ENCODE peak calls at places on chromosomes 16 and 17, in seven cellular contexts. W, B, M, N, A, F and Q are unnamed samples.

GRCh38 chr16:81601008-81601428 is 156.4 kb downstream of the CMIP start:
- DNase-seq in W (no peak), B (peak), M (no peak), N (no peak), A (no peak), F (no peak), Q (no peak)

GRCh38 chr17:68738044-68738443 is 136.9 kb upstream of the FAM20A start:
- DNase-seq in W (no peak), B (no peak), M (no peak), N (no peak), A (no peak), F (no peak), Q (no peak)

GRCh38 chr17:7841309-7841621 is 7.2 kb downstream of the KDM6B start:
- DNase-seq in W (no peak), B (no peak), M (no peak), N (no peak), A (no peak), F (no peak), Q (no peak)

GRCh38 chr17:82933006-82933310 is 93.1 kb upstream of the ZNF750 start:
- DNase-seq in W (no peak), B (no peak), M (no peak), N (no peak), A (no peak), F (no peak), Q (no peak)

GRCh38 chr17:61361084-61361483 is 38.6 kb upstream of the TBX2 start:
- DNase-seq in W (no peak), B (peak), M (no peak), N (no peak), A (no peak), F (peak), Q (peak)

GRCh38 chr16:8561496-8561895 is 28.8 kb downstream of the TMEM114 start:
- DNase-seq in W (no peak), B (no peak), M (no peak), N (no peak), A (no peak), F (no peak), Q (no peak)

GRCh38 chr16:20811889-20812439 is 5.6 kb downstream of the REXO5 start:
- DNase-seq in W (no peak), B (no peak), M (no peak), N (no peak), A (no peak), F (no peak), Q (no peak)

GRCh38 chr16:84156342-84156784 is 11.3 kb downstream of the DNAAF1 start:
- DNase-seq in W (no peak), B (peak), M (no peak), N (no peak), A (no peak), F (no peak), Q (no peak)

GRCh38 chr17:62705781-62706597 is 78.5 kb downstream of the MRC2 start:
- DNase-seq in W (no peak), B (peak), M (no peak), N (peak), A (no peak), F (no peak), Q (no peak)

GRCh38 chr16:57245472-57246113 is 534 bp downstream of the ARL2BP start:
- DNase-seq in W (peak), B (peak), M (no peak), N (no peak), A (no peak), F (no peak), Q (no peak)

GRCh38 chr17:48427598-48427997 is 2.4 kb downstream of the SKAP1 start:
- DNase-seq in W (no peak), B (no peak), M (peak), N (no peak), A (peak), F (no peak), Q (no peak)

GRCh38 chr17:67377727-67378443 is 804 bp downstream of the PITPNC1 start:
- DNase-seq in W (no peak), B (peak), M (peak), N (peak), A (peak), F (no peak), Q (no peak)

GRCh38 chr16:56161658-56162057 is 29.6 kb upstream of the GNAO1 start:
- DNase-seq in W (no peak), B (no peak), M (no peak), N (no peak), A (no peak), F (no peak), Q (no peak)

GRCh38 chr17:45050680-45051059 is 762 bp downstream of the DCAKD start:
- DNase-seq in W (no peak), B (peak), M (no peak), N (peak), A (peak), F (no peak), Q (no peak)

GRCh38 chr17:44334315-44335181 is 9.9 kb upstream of the SLC25A39 start:
- DNase-seq in W (no peak), B (no peak), M (no peak), N (no peak), A (peak), F (no peak), Q (no peak)

GRCh38 chr17:45838751-45839150 is 5.9 kb upstream of the SPPL2C start:
- DNase-seq in W (no peak), B (no peak), M (no peak), N (no peak), A (no peak), F (no peak), Q (no peak)

GRCh38 chr16:63422633-63423032 is 1386.4 kb upstream of the CDH8 start:
- DNase-seq in W (no peak), B (no peak), M (no peak), N (no peak), A (no peak), F (no peak), Q (no peak)

GRCh38 chr16:67663151-67663876 is 2.6 kb downstream of the PARD6A start:
- DNase-seq in W (no peak), B (no peak), M (no peak), N (peak), A (peak), F (no peak), Q (no peak)

GRCh38 chr16:19882641-19883040 is 2.0 kb downstream of the GPRC5B start:
- DNase-seq in W (no peak), B (no peak), M (no peak), N (peak), A (no peak), F (no peak), Q (no peak)

GRCh38 chr17:81859906-81860755 is at the start of gene P4HB:
- DNase-seq in W (no peak), B (no peak), M (no peak), N (no peak), A (no peak), F (no peak), Q (no peak)

GRCh38 chr16:69930117-69930776 is 20.9 kb upstream of the CLEC18A start:
- DNase-seq in W (peak), B (peak), M (peak), N (peak), A (peak), F (no peak), Q (no peak)

GRCh38 chr17:67696347-67696746 is 21.4 kb upstream of the NOL11 start:
- DNase-seq in W (no peak), B (no peak), M (no peak), N (no peak), A (no peak), F (no peak), Q (no peak)

GRCh38 chr17:74163271-74163821 is 40.1 kb upstream of the RPL38 start:
- DNase-seq in W (no peak), B (no peak), M (no peak), N (peak), A (no peak), F (no peak), Q (no peak)

GRCh38 chr16:86530251-86531192 is 20.2 kb downstream of the FOXF1 start:
- DNase-seq in W (no peak), B (no peak), M (no peak), N (peak), A (no peak), F (no peak), Q (no peak)

GRCh38 chr17:80229011-80229410 is 8.8 kb downstream of the SLC26A11 start:
- DNase-seq in W (no peak), B (peak), M (no peak), N (no peak), A (no peak), F (no peak), Q (no peak)

GRCh38 chr17:58283674-58284612 is 3.2 kb upstream of the MPO start:
- DNase-seq in W (peak), B (no peak), M (no peak), N (no peak), A (no peak), F (no peak), Q (no peak)

GRCh38 chr16:66511615-66512500 is 38.1 kb downstream of the TK2 start:
- DNase-seq in W (peak), B (peak), M (no peak), N (peak), A (no peak), F (no peak), Q (no peak)
- TF ChIP-seq CTCF in W (no peak), B (peak), M (no peak), N (peak), A (no peak), F (no peak), Q (no peak)

GRCh38 chr17:79126139-79126538 is 51.5 kb downstream of the ENGASE start:
- DNase-seq in W (no peak), B (no peak), M (no peak), N (peak), A (no peak), F (no peak), Q (no peak)
- TF ChIP-seq CTCF in W (no peak), B (peak), M (no peak), N (peak), A (no peak), F (peak), Q (no peak)

DNA sequence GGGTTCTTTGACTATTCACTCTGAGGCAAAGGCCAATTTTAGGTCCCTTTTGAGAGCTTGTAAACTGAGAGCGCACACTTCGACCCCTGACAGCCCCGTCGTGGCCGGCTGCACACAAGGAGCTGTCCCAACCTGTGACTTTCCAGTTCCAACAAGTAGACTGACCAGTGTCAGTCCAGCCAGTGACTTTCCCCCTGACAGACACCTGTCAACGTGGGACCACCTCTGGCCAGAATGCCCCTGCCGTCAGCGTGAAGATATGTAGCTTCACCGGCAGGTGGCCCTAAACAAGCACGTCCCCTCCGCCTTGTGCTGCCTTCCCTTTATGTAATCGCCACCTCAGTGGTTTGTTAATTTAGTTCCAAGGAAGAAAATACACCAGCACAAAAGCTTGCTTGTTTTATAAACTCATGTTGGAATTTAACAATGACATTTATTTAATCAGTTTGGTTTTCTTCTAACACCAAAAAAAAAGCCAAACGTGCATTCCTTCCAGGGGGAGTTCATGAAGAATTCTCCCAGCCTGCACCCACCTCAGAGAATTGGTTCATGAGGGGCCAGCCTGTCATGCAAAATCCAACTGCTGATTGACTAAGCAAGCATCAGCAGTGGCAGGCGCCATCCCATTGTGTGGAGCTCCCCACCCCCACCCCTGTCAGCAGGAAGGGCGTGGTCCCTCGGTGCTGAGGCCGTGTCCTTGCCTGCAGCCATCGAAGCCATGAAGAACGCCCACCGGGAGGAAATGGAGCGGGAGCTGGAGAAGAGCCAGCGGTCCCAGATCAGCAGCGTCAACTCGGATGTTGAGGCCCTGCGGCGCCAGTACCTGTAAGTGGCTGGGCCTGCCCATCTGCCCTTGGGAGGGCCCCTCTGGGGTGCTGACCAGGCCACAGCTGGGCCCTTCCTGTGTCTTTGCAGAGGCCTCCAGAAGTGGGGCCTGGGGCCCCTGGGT is 33.9 kb downstream of the PLD6 start:
- DNase-seq in W (no peak), B (no peak), M (no peak), N (peak), A (no peak), F (no peak), Q (no peak)
- TF ChIP-seq CTCF in W (no peak), B (peak), M (no peak), N (peak), A (no peak), F (no peak), Q (no peak)

DNA sequence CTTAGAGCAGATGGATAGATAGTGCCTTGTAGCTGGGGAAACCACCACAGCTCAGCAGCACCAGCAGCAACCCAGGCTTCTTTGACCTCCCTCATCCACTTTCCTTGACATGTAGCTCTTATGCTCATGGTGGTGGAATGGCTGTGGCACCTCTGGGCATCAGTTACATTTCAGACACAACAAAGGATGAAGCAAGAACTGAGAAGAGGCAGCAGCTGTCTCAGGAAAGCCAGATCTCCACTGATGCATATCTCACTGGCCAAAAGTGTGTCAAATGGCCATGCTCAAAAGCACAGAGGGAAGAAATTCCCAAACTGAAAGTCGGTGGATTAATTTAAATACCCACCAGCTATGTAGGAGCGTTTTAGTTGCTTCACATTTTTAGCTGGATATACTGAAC is 671.4 kb upstream of the SALL1 start:
- DNase-seq in W (no peak), B (no peak), M (no peak), N (no peak), A (no peak), F (no peak), Q (no peak)
- TF ChIP-seq CTCF in W (no peak), B (no peak), M (no peak), N (no peak), A (no peak), F (no peak), Q (no peak)

DNA sequence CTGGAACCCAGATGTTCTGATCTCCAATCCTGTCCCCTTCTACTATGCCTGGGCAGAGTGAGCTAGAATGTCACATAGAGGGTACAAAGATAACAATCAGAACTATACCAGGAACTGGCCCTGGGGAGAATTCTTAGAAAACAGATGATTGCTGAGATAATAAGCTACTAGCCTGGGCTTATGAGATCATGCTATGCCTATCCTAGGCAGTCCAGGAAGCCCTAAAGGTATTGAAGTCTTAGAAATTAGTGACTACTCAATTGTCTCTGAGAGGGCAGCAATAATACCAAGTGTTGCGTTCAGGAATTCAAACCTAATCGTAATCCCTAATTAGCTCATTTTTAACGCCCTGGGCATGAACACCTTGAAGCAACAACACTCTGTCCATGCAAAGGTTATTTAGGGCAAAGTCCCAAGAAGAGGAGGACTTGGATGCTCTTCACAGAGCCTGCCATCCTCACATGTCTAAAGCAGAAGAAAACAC is 77.1 kb downstream of the MMD start:
- DNase-seq in W (no peak), B (no peak), M (no peak), N (no peak), A (no peak), F (no peak), Q (no peak)
- TF ChIP-seq CTCF in W (no peak), B (no peak), M (no peak), N (no peak), A (no peak), F (no peak), Q (no peak)

GRCh38 chr17:37605813-37606505 is 3.3 kb downstream of the SYNRG start:
- DNase-seq in W (no peak), B (no peak), M (peak), N (no peak), A (no peak), F (peak), Q (no peak)

GRCh38 chr17:37607637-37608368 is 1.4 kb downstream of the SYNRG start:
- DNase-seq in W (no peak), B (no peak), M (no peak), N (no peak), A (peak), F (no peak), Q (no peak)

GRCh38 chr17:37610971-37611370 is 1.8 kb upstream of the SYNRG start:
- DNase-seq in W (no peak), B (no peak), M (no peak), N (no peak), A (no peak), F (no peak), Q (no peak)

GRCh38 chr17:37608369-37609169 is 649 bp downstream of the SYNRG start:
- DNase-seq in W (peak), B (peak), M (no peak), N (no peak), A (no peak), F (no peak), Q (no peak)

GRCh38 chr17:37609170-37610040 is at the start of gene SYNRG:
- DNase-seq in W (peak), B (peak), M (peak), N (peak), A (peak), F (peak), Q (peak)
- TF ChIP-seq CTCF in W (peak), B (peak), M (peak), N (peak), A (peak), F (peak), Q (peak)

DNA sequence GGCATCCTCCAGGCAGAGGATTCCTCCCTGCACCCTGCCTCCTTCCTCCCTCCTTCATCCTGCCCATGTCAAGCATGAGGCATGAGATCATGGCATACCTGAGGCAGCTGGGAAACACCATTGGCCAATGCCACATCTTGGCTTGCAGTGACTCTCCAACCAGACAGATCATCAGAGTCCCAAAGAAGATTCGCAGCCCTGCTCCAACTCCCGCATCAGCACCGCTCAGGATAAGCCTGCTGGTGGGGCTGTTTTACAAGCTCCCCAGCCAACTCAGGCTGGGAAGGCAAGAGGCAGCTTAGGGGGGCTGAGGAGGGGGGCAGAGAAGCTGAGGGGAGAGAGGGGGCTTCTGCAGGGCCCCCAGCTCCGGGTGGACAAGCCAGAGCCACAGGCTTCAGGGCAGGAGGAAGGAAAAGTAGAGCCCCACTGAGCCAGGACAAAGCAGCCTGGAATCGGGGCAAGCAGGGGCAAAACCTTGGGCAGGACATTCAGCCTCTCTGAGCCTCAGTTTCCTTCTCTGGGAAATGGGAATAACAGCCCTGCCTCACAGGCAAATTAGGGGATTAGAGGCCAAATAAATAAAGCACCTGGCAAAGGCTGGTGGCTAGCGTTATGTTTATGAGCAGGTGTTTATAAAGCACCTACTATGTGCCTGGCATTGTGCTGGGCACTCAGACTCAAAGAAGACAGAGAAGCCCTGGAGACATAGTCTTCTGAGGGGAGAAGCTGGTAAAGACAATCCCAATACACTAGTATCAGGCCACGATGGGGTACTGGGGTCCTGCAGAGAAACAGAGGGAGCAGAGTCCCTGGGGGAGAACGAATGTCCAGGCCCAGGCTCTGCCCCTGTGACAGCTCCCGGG is 88.1 kb downstream of the GOSR1 start:
- DNase-seq in W (no peak), B (peak), M (no peak), N (peak), A (no peak), F (no peak), Q (no peak)
- TF ChIP-seq CTCF in W (no peak), B (no peak), M (no peak), N (peak), A (no peak), F (peak), Q (no peak)